ENCODE peak calls at places on chromosomes 5 and 9, in nine cellular contexts. Z, C, R, N, J, V, T, P and E are unnamed samples.

GRCh38 chr5:53116597-53116996 is 7.0 kb upstream of the MOCS2 start:
- DNase-seq in R (no peak), P (no peak), Z (no peak), N (no peak), J (no peak), T (peak), V (no peak), C (no peak), E (no peak)

GRCh38 chr5:52007230-52007858 is 624.1 kb downstream of the ISL1 start:
- DNase-seq in R (peak), N (no peak), T (peak), C (no peak), Z (no peak), J (peak), V (no peak), P (no peak), E (peak)

GRCh38 chr9:34279431-34279830 is 49.6 kb downstream of the KIF24 start:
- DNase-seq in V (peak), T (no peak), C (no peak), N (no peak), R (peak), Z (no peak), P (no peak), J (no peak), E (no peak)

GRCh38 chr9:133897675-133898074 is 94.4 kb downstream of the VAV2 start:
- DNase-seq in N (no peak), J (no peak), T (no peak), P (no peak), Z (no peak), C (no peak), V (no peak), R (no peak), E (no peak)

GRCh38 chr5:2260211-2260985 is 377.7 kb upstream of the IRX4 start:
- DNase-seq in T (no peak), N (peak), R (no peak), C (no peak), Z (no peak), V (no peak), J (no peak), P (no peak), E (no peak)

GRCh38 chr5:116575635-116576042 is 1.0 kb upstream of the SEMA6A start:
- DNase-seq in Z (no peak), R (peak), C (no peak), V (no peak), N (no peak), P (no peak), J (no peak), T (no peak), E (no peak)

GRCh38 chr5:74127377-74128338 is 501.7 kb downstream of the ARHGEF28 start:
- DNase-seq in Z (no peak), N (no peak), C (no peak), J (peak), P (no peak), R (peak), V (no peak), T (peak), E (peak)

GRCh38 chr5:68287976-68288755 is 72.6 kb downstream of the PIK3R1 start:
- DNase-seq in R (peak), J (peak), V (peak), P (peak), N (peak), T (peak), C (no peak), Z (peak), E (peak)

GRCh38 chr9:134730011-134730760 is 88.6 kb downstream of the COL5A1 start:
- DNase-seq in V (peak), J (no peak), C (no peak), P (no peak), N (peak), T (no peak), R (no peak), Z (no peak), E (no peak)

GRCh38 chr9:132114102-132114707 is 34.5 kb upstream of the MED27 start:
- DNase-seq in T (peak), R (peak), V (no peak), Z (peak), N (no peak), C (no peak), P (peak), J (peak), E (peak)

GRCh38 chr5:159951387-159951786 is 35.1 kb downstream of the ADRA1B start:
- DNase-seq in T (no peak), J (peak), P (no peak), Z (no peak), R (no peak), N (no peak), V (no peak), C (no peak), E (peak)

GRCh38 chr9:137149367-137149766 is 10.4 kb downstream of the GRIN1 start:
- DNase-seq in C (no peak), P (no peak), T (no peak), Z (no peak), J (no peak), R (no peak), N (no peak), V (no peak), E (no peak)

GRCh38 chr5:151461312-151461711 is 13.9 kb downstream of the SLC36A1 start:
- DNase-seq in J (no peak), Z (no peak), R (no peak), N (no peak), V (no peak), T (no peak), C (no peak), P (no peak), E (no peak)

GRCh38 chr5:64977779-64978178 is 209.0 kb downstream of the CWC27 start:
- DNase-seq in T (no peak), C (no peak), R (no peak), P (no peak), J (peak), V (peak), Z (no peak), N (no peak), E (no peak)

GRCh38 chr5:113017891-113018635 is 41.5 kb downstream of the DCP2 start:
- DNase-seq in V (no peak), J (peak), T (no peak), R (no peak), N (no peak), Z (no peak), P (no peak), C (no peak), E (peak)

GRCh38 chr5:8827701-8828100 is 718.2 kb downstream of the SEMA5A start:
- DNase-seq in T (no peak), V (no peak), P (no peak), R (no peak), C (no peak), J (peak), Z (no peak), N (no peak), E (no peak)

GRCh38 chr5:142913728-142914338 is 143.7 kb downstream of the ARHGAP26 start:
- DNase-seq in V (no peak), N (no peak), R (no peak), C (no peak), T (no peak), Z (no peak), P (no peak), J (no peak), E (no peak)
- TF ChIP-seq CTCF in V (no peak), N (no peak), R (no peak), C (no peak), T (peak), Z (peak), P (no peak), J (no peak), E (peak)

GRCh38 chr5:169219351-169219750 is 81.6 kb downstream of the SLIT3 start:
- DNase-seq in T (no peak), N (no peak), J (no peak), R (no peak), P (no peak), Z (no peak), C (no peak), V (no peak), E (no peak)

GRCh38 chr5:169218862-169219261 is 82.1 kb downstream of the SLIT3 start:
- DNase-seq in V (no peak), T (peak), N (no peak), P (no peak), R (no peak), Z (no peak), C (no peak), J (peak), E (no peak)

GRCh38 chr5:169216864-169217263 is 84.1 kb downstream of the SLIT3 start:
- DNase-seq in J (no peak), Z (no peak), T (no peak), N (no peak), C (no peak), P (no peak), R (no peak), V (no peak), E (no peak)

GRCh38 chr5:169218176-169218575 is 82.8 kb downstream of the SLIT3 start:
- DNase-seq in R (peak), Z (no peak), T (no peak), C (no peak), J (no peak), N (no peak), P (no peak), V (no peak), E (no peak)

DNA sequence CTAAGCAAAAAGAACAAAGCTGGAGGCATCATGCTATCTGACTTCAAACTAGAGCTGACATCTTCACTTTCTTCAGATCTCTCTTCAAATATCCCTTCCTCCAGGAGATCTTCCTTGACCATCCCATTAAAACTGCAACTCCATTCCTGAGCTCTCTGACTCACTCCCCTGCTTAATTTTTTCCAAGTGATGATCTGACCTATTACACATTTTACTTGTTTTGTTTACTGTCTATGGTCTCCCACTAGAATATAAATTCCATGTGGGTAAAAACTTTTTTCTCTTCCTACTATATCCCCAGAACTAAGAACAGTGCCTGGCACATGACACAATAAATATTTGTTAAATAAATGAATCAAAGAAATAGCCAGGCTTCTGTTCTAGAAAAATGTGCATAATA is 87.5 kb downstream of the SLIT3 start:
- DNase-seq in C (no peak), Z (no peak), J (peak), V (no peak), P (no peak), T (no peak), N (no peak), R (no peak), E (no peak)
- H3K27ac ChIP-seq in C (no peak), Z (no peak), J (no peak), V (no peak), P (no peak), T (no peak), N (no peak), R (no peak), E (no peak)

GRCh38 chr9:129177791-129178578 is at the start of gene IER5L:
- DNase-seq in R (peak), N (peak), C (peak), T (peak), Z (peak), P (peak), V (peak), J (peak), E (peak)

GRCh38 chr9:129176786-129177442 is 1.1 kb downstream of the IER5L start:
- DNase-seq in N (no peak), P (peak), T (no peak), J (peak), R (peak), Z (peak), C (no peak), V (peak), E (peak)

GRCh38 chr9:129177443-129177790 is 644 bp downstream of the IER5L start:
- DNase-seq in P (no peak), R (no peak), V (no peak), Z (no peak), C (no peak), J (no peak), N (no peak), T (no peak), E (no peak)

GRCh38 chr9:129178983-129179382 is 922 bp upstream of the IER5L start:
- DNase-seq in R (no peak), V (peak), P (no peak), N (no peak), T (no peak), Z (no peak), J (no peak), C (no peak), E (no peak)

GRCh38 chr9:129178579-129178909 is 483 bp upstream of the IER5L start:
- DNase-seq in T (no peak), N (no peak), Z (no peak), J (no peak), R (no peak), V (no peak), C (no peak), P (no peak), E (no peak)
- H3K4me3 ChIP-seq in T (peak), N (no peak), Z (peak), J (peak), R (peak), V (peak), C (peak), P (peak), E (peak)

GRCh38 chr9:2321523-2322148 is 300.0 kb upstream of the VLDLR start:
- DNase-seq in R (no peak), C (no peak), Z (no peak), P (no peak), N (no peak), T (no peak), J (no peak), V (no peak), E (no peak)
- TF ChIP-seq CTCF in R (no peak), C (no peak), Z (no peak), P (no peak), N (no peak), T (no peak), J (no peak), V (no peak), E (no peak)

GRCh38 chr9:76897804-76898525 is 7.9 kb downstream of the PRUNE2 start:
- DNase-seq in Z (no peak), N (no peak), C (no peak), V (no peak), J (no peak), P (no peak), T (no peak), R (no peak), E (no peak)
- H3K27ac ChIP-seq in Z (no peak), N (no peak), C (no peak), V (peak), J (no peak), P (no peak), T (no peak), R (no peak), E (no peak)